ENCODE peak calls at places on chromosomes 7 and 10, in six cellular contexts. U is CD4-positive, alpha-beta memory T cell; H is pancreas; W is HCT116; N is stomach; Y is OCI-LY7. L is an unnamed sample.

GRCh38 chr10:109103278-109103677 is 820.0 kb downstream of the XPNPEP1 start:
- DNase-seq in U (no peak), H (no peak), W (no peak), N (no peak), Y (no peak), L (no peak)

GRCh38 chr7:26843696-26844095 is 20.7 kb downstream of the SKAP2 start:
- DNase-seq in U (no peak), H (no peak), W (peak; percentile 15), N (no peak), Y (peak; percentile 11), L (no peak)

GRCh38 chr7:92767427-92767826 is 68.9 kb downstream of the CDK6 start:
- DNase-seq in U (no peak), H (no peak), W (no peak), N (no peak), Y (no peak), L (no peak)

GRCh38 chr10:47076949-47077348 is 165.7 kb downstream of the PTPN20 start:
- DNase-seq in U (no peak), H (no peak), W (no peak), N (no peak), Y (no peak), L (no peak)

GRCh38 chr7:100396421-100396982 is 23.2 kb downstream of the PILRA start:
- DNase-seq in U (peak; percentile 51), H (no peak), W (no peak), N (no peak), Y (peak; percentile 78), L (no peak)

GRCh38 chr10:11819027-11819426 is 4.1 kb upstream of the PROSER2 start:
- DNase-seq in U (no peak), H (no peak), W (no peak), N (no peak), Y (no peak), L (no peak)

GRCh38 chr10:52313350-52314006 is 603 bp upstream of the DKK1 start:
- DNase-seq in U (no peak), H (peak; percentile 48), W (peak; percentile 55), N (no peak), Y (no peak), L (no peak)

GRCh38 chr10:70459771-70460490 is 18.4 kb upstream of the NODAL start:
- DNase-seq in U (no peak), H (no peak), W (no peak), N (no peak), Y (no peak), L (no peak)

GRCh38 chr7:151085691-151086620 is at the start of gene AGAP3:
- DNase-seq in U (peak; percentile 53), H (peak; percentile 93), W (peak; percentile 67), N (peak; percentile 90), Y (peak; percentile 48), L (peak; percentile 52)

DNA sequence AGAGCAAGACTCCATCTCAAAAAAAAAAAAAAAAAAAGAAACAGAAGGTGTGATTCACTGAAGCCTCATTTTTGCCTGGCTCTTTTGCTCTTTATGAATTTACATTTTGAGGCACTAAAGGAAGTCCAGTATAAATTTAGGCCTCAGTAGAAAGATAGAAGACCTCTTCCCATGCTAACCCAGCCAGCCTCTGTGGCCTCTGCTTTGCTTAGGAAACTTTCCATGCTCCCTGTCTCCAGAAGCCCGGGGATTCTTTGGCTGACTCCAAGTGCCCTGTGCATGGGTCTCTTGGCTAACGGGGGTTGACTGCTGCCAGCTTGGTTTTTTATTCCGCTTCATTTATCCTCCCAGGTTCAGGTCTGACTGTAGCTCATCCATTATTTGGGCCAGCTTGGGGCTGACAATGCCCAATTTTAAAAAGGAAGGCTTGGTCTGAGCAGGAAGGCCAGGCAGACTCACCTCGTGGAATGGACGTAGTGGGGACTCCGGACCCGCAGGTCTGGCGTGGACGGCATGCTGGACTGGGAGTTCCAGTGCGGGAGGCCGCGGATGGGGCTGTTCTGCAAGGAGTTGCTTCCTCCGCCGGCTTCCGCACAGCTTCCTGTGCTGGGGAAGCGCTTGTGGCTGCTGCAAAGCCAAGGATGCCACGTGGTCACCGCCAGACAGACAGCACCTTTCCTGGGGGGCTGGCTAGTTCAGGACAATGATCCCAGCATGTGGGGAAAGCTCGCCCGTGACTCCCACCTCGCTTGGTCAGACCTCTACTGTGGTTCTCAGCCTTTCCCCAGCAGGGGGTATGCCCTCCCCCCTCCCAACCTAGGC is 72.3 kb downstream of the PRPF18 start:
- DNase-seq in U (no peak), H (no peak), W (no peak), N (no peak), Y (no peak), L (no peak)
- H3K36me3 ChIP-seq in U (no peaks in the 10 kb centered on the region), H (peaks cover 52% of the 10 kb centered on the region), W (no peaks in the 10 kb centered on the region), N (peaks cover 85% of the 10 kb centered on the region), Y (no peaks in the 10 kb centered on the region), L (no peaks in the 10 kb centered on the region)

GRCh38 chr10:3113343-3113720 is 46.0 kb downstream of the PFKP start:
- DNase-seq in U (no peak), H (no peak), W (no peak), N (no peak), Y (no peak), L (no peak)
- H3K36me3 ChIP-seq in U (peaks cover 74% of the 10 kb centered on the region), H (no peaks in the 10 kb centered on the region), W (peaks cover 61% of the 10 kb centered on the region), N (peaks cover 90% of the 10 kb centered on the region), Y (peaks cover 94% of the 10 kb centered on the region), L (peaks cover 68% of the 10 kb centered on the region)

GRCh38 chr10:33332183-33333031 is 2.1 kb downstream of the NRP1 start:
- DNase-seq in U (no peak), H (no peak), W (no peak), N (no peak), Y (no peak), L (no peak)
- H3K36me3 ChIP-seq in U (no peaks in the 10 kb centered on the region), H (no peaks in the 10 kb centered on the region), W (no peaks in the 10 kb centered on the region), N (peaks cover 13% of the 10 kb centered on the region), Y (no peaks in the 10 kb centered on the region), L (no peaks in the 10 kb centered on the region)

GRCh38 chr7:135620447-135620846 is 41.9 kb upstream of the STMP1 start:
- DNase-seq in U (no peak), H (no peak), W (no peak), N (no peak), Y (no peak), L (no peak)
- H3K36me3 ChIP-seq in U (peaks cover 50% of the 10 kb centered on the region), H (peaks cover 29% of the 10 kb centered on the region), W (peaks cover 47% of the 10 kb centered on the region), N (peaks cover 92% of the 10 kb centered on the region), Y (peaks cover 97% of the 10 kb centered on the region), L (peaks cover 53% of the 10 kb centered on the region)

GRCh38 chr10:359093-359492 is 223.8 kb downstream of the ZMYND11 start:
- DNase-seq in U (no peak), H (no peak), W (no peak), N (no peak), Y (no peak), L (no peak)
- H3K36me3 ChIP-seq in U (no peaks in the 10 kb centered on the region), H (peaks cover 10% of the 10 kb centered on the region), W (peaks cover 10% of the 10 kb centered on the region), N (peaks cover 92% of the 10 kb centered on the region), Y (peaks cover 90% of the 10 kb centered on the region), L (no peaks in the 10 kb centered on the region)

GRCh38 chr10:80159166-80159888 is 26.8 kb downstream of the PLAC9 start:
- DNase-seq in U (no peak), H (no peak), W (no peak), N (no peak), Y (no peak), L (no peak)
- H3K36me3 ChIP-seq in U (peaks cover 100% of the 10 kb centered on the region), H (peaks cover 71% of the 10 kb centered on the region), W (peaks cover 13% of the 10 kb centered on the region), N (peaks cover 100% of the 10 kb centered on the region), Y (peaks cover 83% of the 10 kb centered on the region), L (peaks cover 100% of the 10 kb centered on the region)

DNA sequence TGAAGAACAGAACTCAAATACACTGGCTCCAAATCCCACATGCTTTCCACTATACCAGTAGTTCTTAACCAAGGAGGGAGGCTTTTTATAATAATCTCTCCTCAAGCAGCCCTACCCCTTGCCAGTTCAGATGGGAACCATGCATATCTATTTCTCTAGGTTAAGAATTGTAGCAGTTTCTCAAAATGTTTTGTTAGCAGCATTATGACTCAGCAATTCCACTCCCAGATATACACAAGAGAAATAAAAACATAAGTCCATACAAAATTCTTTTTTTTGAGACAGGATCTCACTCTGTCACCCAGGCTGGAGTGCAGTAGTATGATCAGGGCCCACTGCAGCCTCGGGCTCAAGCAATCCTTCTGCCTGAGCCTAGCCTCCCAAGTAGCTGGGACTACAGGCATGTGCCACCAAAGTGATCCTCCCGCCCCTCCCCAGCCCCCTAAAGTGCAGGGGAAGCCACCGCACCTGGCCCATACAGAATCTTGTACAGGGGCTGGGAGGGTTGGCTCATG is 18.1 kb downstream of the YWHAG start:
- DNase-seq in U (no peak), H (no peak), W (no peak), N (no peak), Y (no peak), L (no peak)
- H3K36me3 ChIP-seq in U (peaks cover 24% of the 10 kb centered on the region), H (peaks cover 11% of the 10 kb centered on the region), W (peaks cover 26% of the 10 kb centered on the region), N (peaks cover 38% of the 10 kb centered on the region), Y (peaks cover 99% of the 10 kb centered on the region), L (peaks cover 22% of the 10 kb centered on the region)